ENCODE peak calls at places on chromosomes 2 and 18, in ten cellular contexts. L, Q, B, S, Z, R, J, C, M and E are unnamed samples.

GRCh38 chr2:99975386-99975785 is 167.0 kb downstream of the AFF3 start:
- DNase-seq in S (no peak), Z (no peak), C (no peak), Q (no peak), L (no peak), J (no peak), R (no peak), B (no peak), M (no peak), E (no peak)

GRCh38 chr18:58525517-58525916 is 103.4 kb downstream of the ALPK2 start:
- DNase-seq in M (no peak), Q (no peak), C (no peak), B (no peak), S (no peak), Z (no peak), R (no peak), J (no peak), L (no peak), E (peak; percentile 74)

GRCh38 chr2:167599228-167599627 is 648.2 kb downstream of the STK39 start:
- DNase-seq in J (no peak), L (no peak), Q (no peak), S (no peak), Z (no peak), B (no peak), R (no peak), C (no peak), M (no peak), E (no peak)

GRCh38 chr2:120369250-120369649 is 23.3 kb downstream of the INHBB start:
- DNase-seq in S (no peak), L (no peak), Q (no peak), R (no peak), B (no peak), M (no peak), C (no peak), Z (no peak), J (no peak), E (no peak)

GRCh38 chr2:157178865-157179264 is 78.6 kb upstream of the GALNT5 start:
- DNase-seq in M (no peak), Q (no peak), J (no peak), Z (no peak), R (no peak), B (no peak), S (no peak), C (no peak), L (no peak), E (no peak)

GRCh38 chr2:88860421-88861075 is 169.1 kb downstream of the RPIA start:
- DNase-seq in C (no peak), Q (no peak), Z (no peak), L (no peak), S (no peak), J (no peak), B (no peak), R (no peak), M (no peak), E (no peak)

GRCh38 chr2:61905372-61906186 is at the start of gene COMMD1:
- DNase-seq in C (peak; percentile 86), B (peak; percentile 61), J (peak; percentile 51), L (peak; percentile 59), S (peak; percentile 88), Q (peak; percentile 88), R (peak; percentile 85), Z (peak; percentile 62), M (peak; percentile 64), E (peak; percentile 73)

GRCh38 chr2:191811807-191812602 is 34.9 kb downstream of the CAVIN2 start:
- DNase-seq in R (peak; percentile 73), L (peak; percentile 40), M (peak; percentile 75), J (no peak), Q (peak; percentile 36), S (peak; percentile 49), Z (peak; percentile 31), C (peak; percentile 68), B (peak; percentile 54), E (peak; percentile 44)

GRCh38 chr2:197782121-197782520 is 3.0 kb downstream of the BOLL start:
- DNase-seq in J (no peak), S (no peak), C (no peak), M (no peak), B (no peak), Q (no peak), R (no peak), L (no peak), Z (no peak), E (no peak)

GRCh38 chr2:159921752-159922404 is 123.9 kb upstream of the CD302 start:
- DNase-seq in M (peak; percentile 73), R (peak; percentile 71), J (no peak), Z (peak; percentile 41), S (peak; percentile 84), Q (peak; percentile 80), B (peak; percentile 62), C (peak; percentile 84), L (peak; percentile 34), E (peak; percentile 92)

GRCh38 chr2:109475531-109476210 is 138.1 kb downstream of the SEPTIN10 start:
- DNase-seq in B (no peak), Z (no peak), Q (no peak), R (no peak), M (no peak), L (no peak), S (peak; percentile 18), C (no peak), J (no peak), E (no peak)

GRCh38 chr2:54760310-54760709 is 36.8 kb downstream of the EML6 start:
- DNase-seq in C (no peak), J (no peak), S (no peak), B (no peak), R (no peak), L (no peak), Q (no peak), M (no peak), Z (no peak), E (no peak)

GRCh38 chr2:54752439-54752838 is 29.0 kb downstream of the EML6 start:
- DNase-seq in J (no peak), Q (no peak), C (no peak), L (no peak), S (no peak), Z (no peak), B (no peak), R (no peak), M (no peak), E (no peak)

GRCh38 chr2:54755641-54756326 is 32.3 kb downstream of the EML6 start:
- DNase-seq in M (no peak), R (no peak), L (no peak), Q (no peak), C (no peak), J (no peak), B (no peak), Z (no peak), S (no peak), E (no peak)

GRCh38 chr2:54757496-54757895 is 34.0 kb downstream of the EML6 start:
- DNase-seq in L (no peak), S (no peak), C (no peak), J (no peak), Z (no peak), M (no peak), R (no peak), B (no peak), Q (no peak), E (no peak)
- H3K4me3 ChIP-seq in L (no peak overlapping the region), S (no peak overlapping the region), C (no peak overlapping the region), J (no peak overlapping the region), Z (no peak overlapping the region), M (no peak overlapping the region), R (no peak overlapping the region), B (no peak overlapping the region), Q (no peak overlapping the region), E (no peak overlapping the region)

GRCh38 chr2:195658541-195658890 is 1.5 kb downstream of the SLC39A10 start:
- DNase-seq in Q (no peak), S (no peak), C (no peak), J (no peak), M (no peak), L (no peak), Z (peak; percentile 51), R (no peak), B (no peak), E (no peak)

GRCh38 chr2:195659114-195659513 is 2.1 kb downstream of the SLC39A10 start:
- DNase-seq in C (no peak), L (no peak), Z (no peak), B (no peak), S (no peak), R (no peak), Q (no peak), M (no peak), J (no peak), E (no peak)

GRCh38 chr2:195656131-195656858 is 731 bp upstream of the SLC39A10 start:
- DNase-seq in J (no peak), Q (no peak), L (no peak), M (no peak), C (no peak), R (no peak), Z (no peak), S (no peak), B (no peak), E (peak; percentile 54)

GRCh38 chr2:195657634-195658540 is 861 bp downstream of the SLC39A10 start:
- DNase-seq in Q (peak; percentile 64), M (peak; percentile 73), L (peak; percentile 50), S (peak; percentile 68), B (peak; percentile 38), Z (peak; percentile 23), J (peak; percentile 69), R (peak; percentile 88), C (peak; percentile 61), E (peak; percentile 75)

GRCh38 chr2:195656859-195657633 is at the start of gene SLC39A10:
- DNase-seq in M (peak; percentile 98), S (peak; percentile 97), R (peak; percentile 99), J (peak; percentile 93), Z (peak; percentile 77), L (peak; percentile 97), C (peak; percentile 99), Q (peak; percentile 95), B (peak; percentile 89), E (peak; percentile 99)
- TF ChIP-seq POLR2A in M (peak; percentile 97), S (peak; percentile 47), R (peak; percentile 89), J (peak; percentile 95), Z (peak; percentile 79), L (peak; percentile 97), C (peak; percentile 93), Q (peak; percentile 96), B (peak; percentile 91), E (peak; percentile 89)

GRCh38 chr2:55518846-55519167 is 711 bp upstream of the CFAP36 start:
- DNase-seq in S (no peak), R (no peak), C (no peak), Q (no peak), J (no peak), M (no peak), Z (peak; percentile 28), B (peak; percentile 25), L (no peak), E (no peak)
- TF ChIP-seq CTCF in S (no peak), R (no peak), C (no peak), Q (no peak), J (no peak), M (no peak), Z (peak; percentile 10), B (no peak), L (no peak), E (no peak)

DNA sequence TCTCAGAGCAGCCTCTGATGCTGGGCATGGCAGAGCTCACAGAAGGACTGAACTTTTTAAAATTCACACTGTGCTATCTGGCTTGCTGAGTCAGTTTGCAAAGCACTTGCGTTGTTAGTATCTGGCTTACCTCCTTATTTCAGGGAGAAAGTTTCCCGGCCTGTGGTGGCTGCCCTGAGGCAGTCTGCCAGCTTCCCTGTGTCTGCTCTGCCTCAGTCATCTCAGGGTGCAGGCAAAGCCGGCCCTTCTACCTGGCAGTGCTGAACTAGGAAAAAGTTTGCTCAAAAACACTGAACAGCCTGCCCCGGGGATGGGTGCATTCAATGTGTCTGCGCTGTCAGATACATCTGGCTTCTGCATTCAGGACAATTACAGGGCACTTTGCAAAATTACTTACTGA is 90.2 kb upstream of the UXS1 start:
- DNase-seq in S (no peak), B (no peak), L (no peak), Q (no peak), C (no peak), Z (no peak), R (peak; percentile 69), M (no peak), J (no peak), E (no peak)
- H3K4me3 ChIP-seq in S (no peak overlapping the region), B (no peak overlapping the region), L (no peak overlapping the region), Q (no peak overlapping the region), C (no peak overlapping the region), Z (no peak overlapping the region), R (no peak overlapping the region), M (no peak overlapping the region), J (no peak overlapping the region), E (no peak overlapping the region)